ENCODE peak calls at places on chromosome 7, in nine cellular contexts. I is stimulated activated naive B cell treated with anti-CD40 and anti-IgM and Interleukin-4, amounts not matched to agents 10 μg/mL and 1 μg/mL and 100 μg/mL, for 72 hours; P is tibial artery; L is CD4-positive, alpha-beta T cell; A is activated CD8-positive, alpha-beta memory T cell treated with anti-CD3 and anti-CD28 coated beads for 24 hours; H is Peyer's patch; D is RWPE1; Q is fibroblast of the conjunctiva; F is DMS153. J is an unnamed sample.

GRCh38 chr7:140542226-140542625 is 62.9 kb upstream of the MKRN1 start:
- DNase-seq in I (no peak), P (peak; percentile 52), L (no peak), A (no peak), H (peak; percentile 59), D (no peak), Q (peak; percentile 65), F (no peak), J (no peak)

GRCh38 chr7:33107136-33108066 is 1.8 kb downstream of the RP9 start:
- DNase-seq in I (peak; percentile 15), P (no peak), L (peak; percentile 13), A (no peak), H (peak; percentile 78), D (peak; percentile 33), Q (peak; percentile 47), F (peak; percentile 28), J (no peak)

GRCh38 chr7:38025815-38026214 is 105.4 kb downstream of the EPDR1 start:
- DNase-seq in I (no peak), P (no peak), L (no peak), A (no peak), H (no peak), D (no peak), Q (no peak), F (no peak), J (no peak)

GRCh38 chr7:14899065-14899464 is 3.5 kb downstream of the DGKB start:
- DNase-seq in I (no peak), P (no peak), L (no peak), A (no peak), H (no peak), D (no peak), Q (no peak), F (no peak), J (no peak)

GRCh38 chr7:121019018-121019417 is 30.5 kb downstream of the CPED1 start:
- DNase-seq in I (no peak), P (no peak), L (no peak), A (no peak), H (no peak), D (no peak), Q (no peak), F (no peak), J (no peak)

GRCh38 chr7:26583094-26583493 is 281.3 kb downstream of the SKAP2 start:
- DNase-seq in I (no peak), P (no peak), L (no peak), A (no peak), H (no peak), D (no peak), Q (no peak), F (peak; percentile 100), J (no peak)

GRCh38 chr7:1694981-1695511 is 25.0 kb downstream of the ELFN1 start:
- DNase-seq in I (no peak), P (no peak), L (no peak), A (peak; percentile 41), H (peak; percentile 27), D (no peak), Q (no peak), F (peak; percentile 15), J (peak; percentile 26)

GRCh38 chr7:93147358-93147757 is 827 bp downstream of the SAMD9L start:
- DNase-seq in I (peak; percentile 6), P (no peak), L (peak; percentile 32), A (peak; percentile 63), H (peak; percentile 57), D (peak; percentile 41), Q (peak; percentile 48), F (peak; percentile 7), J (no peak)

GRCh38 chr7:129108583-129108982 is 35.9 kb upstream of the TSPAN33 start:
- DNase-seq in I (no peak), P (no peak), L (no peak), A (no peak), H (no peak), D (no peak), Q (no peak), F (no peak), J (no peak)

GRCh38 chr7:105776986-105777910 is 99.2 kb downstream of the ATXN7L1 start:
- DNase-seq in I (no peak), P (no peak), L (no peak), A (no peak), H (no peak), D (no peak), Q (no peak), F (no peak), J (no peak)

J was measured in Caco-2.